ENCODE peak calls at places on chromosomes 4 and X, in eight cellular contexts. F is activated T-helper 1 cell treated with anti-CD3 and anti-CD28 coated beads, Interleukin-12 subunit alpha, Interleukin-12 subunit beta, Interleukin-2, Interleukin-4 antibody, amounts not matched to agents 30 ng/mL and 10 ng/mL and 1 ng/mL, durations not matched to agents 14 hours and 24 hours and 36 hours; V is Calu3; N is NCI-H82; M is Kasumi-1; T is occipital lobe; Z is NCI-H446; C is COR-L47. E is an unnamed sample.

GRCh38 chr4:146192060-146192459 is 16.5 kb downstream of the LSM6 start:
- DNase-seq in F (no peak), V (no peak), N (no peak), M (no peak), T (no peak), Z (no peak), C (no peak), E (no peak)

GRCh38 chrX:13661735-13662536 is 9.0 kb downstream of the TCEANC start:
- DNase-seq in F (no peak), V (no peak), N (no peak), M (no peak), T (no peak), Z (no peak), C (no peak), E (no peak)

GRCh38 chr4:24560770-24561415 is 23.5 kb downstream of the DHX15 start:
- DNase-seq in F (no peak), V (no peak), N (peak), M (no peak), T (no peak), Z (peak), C (no peak), E (no peak)

GRCh38 chr4:100240008-100240407 is 49.7 kb upstream of the DDIT4L start:
- DNase-seq in F (no peak), V (no peak), N (no peak), M (no peak), T (no peak), Z (no peak), C (no peak), E (no peak)

GRCh38 chr4:52574036-52574435 is 85.1 kb downstream of the USP46 start:
- DNase-seq in F (no peak), V (no peak), N (no peak), M (no peak), T (no peak), Z (no peak), C (peak), E (no peak)

GRCh38 chrX:95318882-95319281 is 1365.8 kb upstream of the DIAPH2 start:
- DNase-seq in F (no peak), V (no peak), N (peak), M (peak), T (no peak), Z (peak), C (no peak), E (peak)

GRCh38 chrX:134622056-134622812 is 36.0 kb downstream of the PLAC1 start:
- DNase-seq in F (peak), V (no peak), N (peak), M (peak), T (no peak), Z (peak), C (no peak), E (peak)

GRCh38 chr4:41658106-41658505 is 90.4 kb downstream of the PHOX2B start:
- DNase-seq in F (no peak), V (no peak), N (peak), M (no peak), T (no peak), Z (no peak), C (no peak), E (peak)

GRCh38 chr4:3729188-3729884 is 36.8 kb upstream of the ADRA2C start:
- DNase-seq in F (no peak), V (no peak), N (no peak), M (no peak), T (no peak), Z (no peak), C (no peak), E (no peak)

GRCh38 chrX:133337250-133337649 is 78.0 kb downstream of the GPC4 start:
- DNase-seq in F (no peak), V (peak), N (no peak), M (no peak), T (no peak), Z (no peak), C (no peak), E (no peak)

GRCh38 chr4:88216395-88216794 is 58.0 kb upstream of the ABCG2 start:
- DNase-seq in F (no peak), V (peak), N (no peak), M (no peak), T (no peak), Z (no peak), C (no peak), E (no peak)

GRCh38 chrX:23317799-23318724 is 16.6 kb upstream of the PTCHD1 start:
- DNase-seq in F (peak), V (peak), N (peak), M (peak), T (no peak), Z (peak), C (no peak), E (peak)

GRCh38 chr4:111979921-111980320 is 165.3 kb upstream of the FAM241A start:
- DNase-seq in F (no peak), V (no peak), N (no peak), M (no peak), T (no peak), Z (no peak), C (no peak), E (no peak)

GRCh38 chr4:34009951-34010350 is 2234.4 kb downstream of the ARAP2 start:
- DNase-seq in F (no peak), V (no peak), N (no peak), M (no peak), T (no peak), Z (no peak), C (no peak), E (no peak)

GRCh38 chrX:119381349-119381944 is 17.7 kb upstream of the SLC25A43 start:
- DNase-seq in F (no peak), V (no peak), N (no peak), M (no peak), T (no peak), Z (no peak), C (no peak), E (no peak)

GRCh38 chr4:1012031-1012739 is 759 bp downstream of the FGFRL1 start:
- DNase-seq in F (peak), V (peak), N (peak), M (no peak), T (no peak), Z (no peak), C (peak), E (peak)

GRCh38 chr4:6290769-6291547 is 21.3 kb downstream of the WFS1 start:
- DNase-seq in F (no peak), V (no peak), N (no peak), M (no peak), T (no peak), Z (no peak), C (no peak), E (no peak)

GRCh38 chr4:67700119-67700873 is 659 bp downstream of the UBA6 start:
- DNase-seq in F (no peak), V (no peak), N (peak), M (peak), T (no peak), Z (no peak), C (no peak), E (no peak)

GRCh38 chr4:1712216-1713002 is at the start of gene SLBP:
- DNase-seq in F (peak), V (peak), N (peak), M (peak), T (peak), Z (peak), C (peak), E (peak)

GRCh38 chrX:42818151-42818921 is 40.4 kb upstream of the PPP1R2C start:
- DNase-seq in F (no peak), V (no peak), N (no peak), M (no peak), T (no peak), Z (no peak), C (no peak), E (no peak)

GRCh38 chr4:89797117-89797516 is 39.8 kb downstream of the SNCA start:
- DNase-seq in F (no peak), V (peak), N (no peak), M (no peak), T (no peak), Z (peak), C (no peak), E (no peak)

GRCh38 chr4:82031386-82031785 is 342.4 kb downstream of the HNRNPD start:
- DNase-seq in F (no peak), V (no peak), N (peak), M (no peak), T (no peak), Z (peak), C (no peak), E (no peak)

GRCh38 chr4:173418636-173419035 is 19.7 kb upstream of the SCRG1 start:
- DNase-seq in F (no peak), V (no peak), N (no peak), M (peak), T (no peak), Z (no peak), C (no peak), E (no peak)

GRCh38 chr4:2829933-2830451 is 13.7 kb upstream of the ADD1 start:
- DNase-seq in F (no peak), V (no peak), N (no peak), M (no peak), T (no peak), Z (no peak), C (no peak), E (no peak)

GRCh38 chr4:141899103-141899502 is 262.7 kb downstream of the IL15 start:
- DNase-seq in F (no peak), V (no peak), N (no peak), M (no peak), T (no peak), Z (no peak), C (no peak), E (peak)

GRCh38 chr4:7358100-7358735 is 76.5 kb downstream of the PSAPL1 start:
- DNase-seq in F (no peak), V (peak), N (peak), M (no peak), T (peak), Z (peak), C (no peak), E (peak)

GRCh38 chrX:3286196-3286920 is 60.1 kb downstream of the MXRA5 start:
- DNase-seq in F (no peak), V (peak), N (no peak), M (no peak), T (no peak), Z (no peak), C (no peak), E (no peak)

GRCh38 chr4:3227878-3228675 is 20.9 kb upstream of the MSANTD1 start:
- DNase-seq in F (no peak), V (no peak), N (no peak), M (no peak), T (no peak), Z (peak), C (no peak), E (no peak)

GRCh38 chr4:9996319-9997110 is 24.8 kb downstream of the SLC2A9 start:
- DNase-seq in F (no peak), V (no peak), N (no peak), M (no peak), T (no peak), Z (no peak), C (no peak), E (no peak)

GRCh38 chr4:167475951-167476350 is 241.7 kb upstream of the SPOCK3 start:
- DNase-seq in F (no peak), V (no peak), N (no peak), M (no peak), T (no peak), Z (no peak), C (no peak), E (no peak)

GRCh38 chrX:9379697-9380551 is 84.9 kb upstream of the TBL1X start:
- DNase-seq in F (no peak), V (peak), N (no peak), M (no peak), T (no peak), Z (no peak), C (peak), E (no peak)

GRCh38 chrX:143726296-143726695 is 5.7 kb upstream of the SPANXN2 start:
- DNase-seq in F (no peak), V (no peak), N (no peak), M (no peak), T (no peak), Z (no peak), C (no peak), E (no peak)